ENCODE peak calls at places on chromosome 7, in seven cellular contexts. J is esophagus squamous epithelium, R is A549, C is ovary, W is right lobe of liver, Y is Peyer's patch, K is HCT116. E is an unnamed sample.

GRCh38 chr7:146138926-146139325 is 22.3 kb downstream of the CNTNAP2 start:
- DNase-seq in J (no peak), R (no peak), C (no peak), W (no peak), Y (no peak), K (no peak), E (no peak)

GRCh38 chr7:129840757-129841156 is 112.0 kb downstream of the UBE2H start:
- DNase-seq in J (no peak), R (no peak), C (no peak), W (no peak), Y (no peak), K (no peak), E (no peak)

GRCh38 chr7:130210181-130210935 is 2.7 kb downstream of the SSMEM1 start:
- DNase-seq in J (no peak), R (no peak), C (no peak), W (no peak), Y (no peak), K (no peak), E (no peak)

GRCh38 chr7:132192809-132193208 is 383.5 kb downstream of the PLXNA4 start:
- DNase-seq in J (no peak), R (no peak), C (no peak), W (no peak), Y (no peak), K (no peak), E (no peak)

GRCh38 chr7:46058424-46058823 is 137.4 kb upstream of the IGFBP3 start:
- DNase-seq in J (no peak), R (no peak), C (no peak), W (no peak), Y (no peak), K (no peak), E (no peak)

GRCh38 chr7:101172005-101172853 is 6.9 kb upstream of the VGF start:
- DNase-seq in J (no peak), R (no peak), C (no peak), W (no peak), Y (peak), K (no peak), E (no peak)

GRCh38 chr7:82594665-82595064 is 151.1 kb upstream of the CACNA2D1 start:
- DNase-seq in J (no peak), R (no peak), C (no peak), W (no peak), Y (no peak), K (no peak), E (no peak)

GRCh38 chr7:148697256-148697841 is 1.4 kb upstream of the CUL1 start:
- DNase-seq in J (no peak), R (no peak), C (peak), W (no peak), Y (peak), K (no peak), E (peak)

GRCh38 chr7:91325731-91326130 is 61.5 kb downstream of the FZD1 start:
- DNase-seq in J (no peak), R (no peak), C (no peak), W (no peak), Y (no peak), K (no peak), E (no peak)

GRCh38 chr7:100486111-100486636 is 2.4 kb downstream of the NYAP1 start:
- DNase-seq in J (no peak), R (no peak), C (peak), W (no peak), Y (no peak), K (no peak), E (no peak)

GRCh38 chr7:94375167-94375566 is 19.5 kb upstream of the COL1A2 start:
- DNase-seq in J (no peak), R (no peak), C (peak), W (no peak), Y (no peak), K (no peak), E (peak)
- TF ChIP-seq POLR2A in J (peak), R (no peak), C (no peak), W (no peak), Y (no peak), K (no peak), E (peak)

DNA sequence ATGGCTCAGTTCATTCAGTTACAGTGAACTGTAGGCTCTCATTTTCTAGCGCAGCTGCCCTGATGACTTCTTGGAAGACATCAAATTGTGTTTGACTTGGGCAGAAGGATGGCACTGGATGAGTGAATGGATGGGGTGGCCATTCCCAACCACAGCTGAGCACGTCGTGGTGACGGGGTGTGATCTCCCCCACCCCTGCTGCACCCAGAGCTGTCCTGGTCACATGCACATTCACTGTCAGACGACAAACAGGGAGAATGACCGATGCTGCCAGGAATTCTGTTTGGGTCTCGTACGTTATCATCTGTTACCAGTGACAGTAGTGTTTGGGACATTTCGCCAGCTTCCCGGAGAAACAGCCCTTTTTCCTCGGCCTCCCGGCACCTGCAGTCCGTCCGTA is 623.2 kb downstream of the SDK1 start:
- DNase-seq in J (no peak), R (no peak), C (no peak), W (no peak), Y (no peak), K (no peak), E (no peak)
- H3K27ac ChIP-seq in J (no peak), R (no peak), C (no peak), W (no peak), Y (no peak), K (no peak), E (no peak)

GRCh38 chr7:38907066-38907465 is 1.9 kb downstream of the VPS41 start:
- DNase-seq in J (no peak), R (no peak), C (no peak), W (no peak), Y (no peak), K (no peak), E (no peak)

GRCh38 chr7:38903057-38903456 is 5.9 kb downstream of the VPS41 start:
- DNase-seq in J (no peak), R (no peak), C (no peak), W (no peak), Y (no peak), K (no peak), E (no peak)

GRCh38 chr7:38905026-38905759 is 3.8 kb downstream of the VPS41 start:
- DNase-seq in J (no peak), R (no peak), C (no peak), W (no peak), Y (no peak), K (no peak), E (no peak)

GRCh38 chr7:38909870-38910269 is 879 bp upstream of the VPS41 start:
- DNase-seq in J (no peak), R (no peak), C (no peak), W (no peak), Y (no peak), K (no peak), E (no peak)

DNA sequence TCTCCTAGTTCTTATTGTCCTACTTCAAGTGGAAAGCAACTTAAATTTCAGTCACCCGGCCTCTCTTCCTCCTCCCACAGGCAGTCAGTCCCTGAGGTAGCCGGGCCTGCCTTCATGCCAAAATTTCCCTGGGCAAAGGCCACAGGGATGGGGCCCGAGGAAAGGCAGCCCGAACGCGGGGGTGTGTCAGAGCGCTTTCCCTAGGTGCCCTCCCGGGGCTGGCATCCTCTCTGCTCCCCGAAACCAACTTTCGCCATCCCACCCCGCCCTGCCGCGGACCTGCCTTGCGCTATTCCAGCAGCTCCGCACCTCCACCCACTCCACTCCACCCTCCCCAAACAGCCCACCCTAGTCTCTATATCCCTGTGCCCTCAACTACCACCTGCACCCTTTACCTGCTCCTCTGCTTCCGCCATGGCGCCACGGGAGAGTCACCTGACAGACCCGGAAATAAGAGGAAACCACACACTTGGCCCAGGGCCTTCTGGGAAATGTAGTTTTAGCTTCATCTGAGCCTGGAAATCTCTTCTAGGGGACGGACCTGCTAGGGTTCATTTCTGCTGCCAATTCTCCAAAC is at the start of gene VPS41:
- DNase-seq in J (peak), R (peak), C (peak), W (peak), Y (peak), K (peak), E (peak)
- TF ChIP-seq POLR2A in J (peak), R (peak), C (no peak), W (no peak), Y (no peak), K (peak), E (no peak)

DNA sequence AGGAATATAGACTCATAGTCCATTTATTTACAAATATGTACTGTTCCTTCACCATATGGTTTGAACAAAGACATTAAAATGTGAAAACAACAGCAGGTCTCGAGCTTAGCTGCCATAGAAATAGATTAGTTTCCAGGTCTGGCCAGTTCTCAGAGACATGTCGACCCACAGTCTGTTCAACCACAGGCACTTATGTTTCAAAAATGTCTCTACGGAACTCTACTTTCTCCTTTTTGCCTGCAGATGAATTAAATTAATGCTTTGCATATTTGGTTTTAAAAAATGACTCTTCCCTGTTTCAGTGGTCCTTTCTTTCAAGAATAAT is 152.4 kb upstream of the SLC13A1 start:
- DNase-seq in J (no peak), R (no peak), C (no peak), W (no peak), Y (no peak), K (no peak), E (no peak)
- H3K27ac ChIP-seq in J (no peak), R (no peak), C (no peak), W (no peak), Y (no peak), K (no peak), E (no peak)

DNA sequence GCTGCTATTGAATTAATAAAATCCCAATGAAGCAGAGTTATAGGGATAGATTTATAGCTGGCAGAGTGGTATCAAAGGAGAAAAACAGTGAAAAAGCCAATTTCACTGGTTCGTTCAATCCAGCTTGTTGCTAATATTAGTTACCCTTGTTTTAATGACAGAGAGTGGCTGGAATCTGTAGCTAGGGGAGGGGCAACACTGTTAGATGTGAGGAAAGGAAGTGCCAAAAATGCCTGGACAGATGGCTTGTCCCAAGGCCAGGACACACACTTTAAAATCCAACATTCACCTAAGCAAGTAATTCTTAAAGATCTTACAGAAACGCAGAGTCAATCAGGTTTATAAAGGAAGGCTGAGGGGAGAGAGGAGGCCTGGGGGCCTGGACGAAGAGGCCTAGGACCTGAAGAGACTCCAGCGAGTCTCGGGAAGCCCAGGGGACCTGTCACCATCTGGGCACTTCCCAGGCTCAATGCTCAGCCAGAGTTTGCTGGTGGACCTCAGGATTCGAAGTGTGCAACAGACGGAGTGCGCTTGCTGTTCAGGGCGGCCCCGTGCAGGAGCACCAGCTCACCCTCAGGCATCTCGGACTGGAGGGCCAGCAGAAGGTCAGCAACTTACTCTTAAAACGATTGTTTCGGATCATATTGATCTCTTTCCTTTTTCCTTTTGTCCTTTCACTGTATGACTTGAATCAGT is 36.7 kb downstream of the TMEM248 start:
- DNase-seq in J (no peak), R (no peak), C (no peak), W (no peak), Y (no peak), K (no peak), E (no peak)
- TF ChIP-seq POLR2A in J (no peak), R (no peak), C (no peak), W (no peak), Y (no peak), K (no peak), E (no peak)

DNA sequence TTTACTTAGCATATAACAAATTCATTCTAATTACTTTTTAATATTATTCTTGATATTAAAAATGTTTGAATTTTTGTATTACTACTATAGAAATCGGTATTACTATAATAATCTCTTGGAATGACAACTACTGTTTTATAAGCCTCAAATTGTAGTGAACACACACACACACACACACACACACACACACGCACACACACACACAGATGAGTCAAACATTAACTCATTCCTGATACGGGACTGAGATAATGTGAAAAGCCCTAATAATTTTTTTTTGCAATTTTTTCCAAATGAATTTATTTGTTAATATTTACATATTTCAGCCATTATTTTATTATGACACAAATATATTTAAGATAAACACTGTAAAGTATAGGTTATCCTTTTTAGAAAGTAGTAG is 951.2 kb upstream of the PHF14 start:
- DNase-seq in J (no peak), R (no peak), C (no peak), W (no peak), Y (no peak), K (no peak), E (no peak)
- H3K27ac ChIP-seq in J (no peak), R (no peak), C (no peak), W (no peak), Y (no peak), K (no peak), E (no peak)

GRCh38 chr7:102469972-102470825 is 5.4 kb downstream of the LRWD1 start:
- DNase-seq in J (no peak), R (no peak), C (peak), W (peak), Y (peak), K (no peak), E (no peak)

GRCh38 chr7:102469351-102469971 is 4.7 kb downstream of the LRWD1 start:
- DNase-seq in J (no peak), R (no peak), C (peak), W (peak), Y (peak), K (no peak), E (no peak)

GRCh38 chr7:102472126-102473041 is 6.3 kb downstream of the POLR2J start:
- DNase-seq in J (no peak), R (no peak), C (peak), W (peak), Y (peak), K (no peak), E (no peak)

GRCh38 chr7:102471791-102472125 is 7.0 kb downstream of the POLR2J start:
- DNase-seq in J (no peak), R (no peak), C (peak), W (peak), Y (no peak), K (no peak), E (no peak)

GRCh38 chr7:102473271-102473991 is 5.3 kb downstream of the POLR2J start:
- DNase-seq in J (no peak), R (no peak), C (peak), W (peak), Y (peak), K (no peak), E (no peak)
- TF ChIP-seq POLR2A in J (no peak), R (no peak), C (no peak), W (no peak), Y (no peak), K (no peak), E (no peak)

DNA sequence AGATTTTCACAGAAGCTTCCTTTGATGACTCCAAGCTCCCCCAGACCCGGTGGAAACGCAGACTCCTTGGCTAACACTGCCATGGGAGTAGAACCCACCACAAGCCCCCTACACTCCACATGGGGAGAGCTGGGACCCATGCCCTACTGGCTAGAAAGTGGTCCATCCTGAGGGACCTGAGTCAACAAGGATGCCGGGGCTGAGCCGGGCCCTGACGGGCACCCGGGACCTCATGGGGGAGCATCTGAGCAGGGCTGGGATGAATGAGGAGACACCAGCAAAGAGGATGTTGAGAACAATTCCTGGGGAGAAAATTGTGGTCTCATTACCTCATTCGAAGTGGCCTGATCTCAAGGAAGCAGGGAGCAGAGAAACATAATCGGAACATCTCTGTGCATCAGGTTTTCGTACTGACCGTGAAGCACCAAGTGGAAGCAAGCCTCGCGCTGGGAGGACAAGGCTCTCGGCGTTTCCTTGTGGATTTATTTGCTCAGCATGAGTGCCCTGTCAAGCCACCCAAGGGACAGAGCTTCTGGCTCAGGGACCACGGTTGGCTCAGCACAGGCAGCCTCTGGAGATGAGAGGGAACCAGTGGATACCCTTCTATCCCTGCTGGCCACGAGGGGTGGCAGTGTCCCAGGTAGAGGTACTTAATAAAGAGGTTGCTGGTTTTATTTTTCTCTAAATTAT is 132.2 kb upstream of the FAM20C start:
- DNase-seq in J (no peak), R (no peak), C (peak), W (peak), Y (no peak), K (no peak), E (no peak)
- H3K27ac ChIP-seq in J (no peak), R (no peak), C (no peak), W (no peak), Y (no peak), K (no peak), E (no peak)

GRCh38 chr7:119890631-119891030 is 382.3 kb upstream of the KCND2 start:
- DNase-seq in J (no peak), R (no peak), C (no peak), W (no peak), Y (no peak), K (no peak), E (no peak)

GRCh38 chr7:119900996-119901395 is 372.0 kb upstream of the KCND2 start:
- DNase-seq in J (no peak), R (no peak), C (no peak), W (no peak), Y (no peak), K (no peak), E (no peak)

GRCh38 chr7:119895320-119895719 is 377.7 kb upstream of the KCND2 start:
- DNase-seq in J (no peak), R (no peak), C (no peak), W (no peak), Y (no peak), K (no peak), E (no peak)

DNA sequence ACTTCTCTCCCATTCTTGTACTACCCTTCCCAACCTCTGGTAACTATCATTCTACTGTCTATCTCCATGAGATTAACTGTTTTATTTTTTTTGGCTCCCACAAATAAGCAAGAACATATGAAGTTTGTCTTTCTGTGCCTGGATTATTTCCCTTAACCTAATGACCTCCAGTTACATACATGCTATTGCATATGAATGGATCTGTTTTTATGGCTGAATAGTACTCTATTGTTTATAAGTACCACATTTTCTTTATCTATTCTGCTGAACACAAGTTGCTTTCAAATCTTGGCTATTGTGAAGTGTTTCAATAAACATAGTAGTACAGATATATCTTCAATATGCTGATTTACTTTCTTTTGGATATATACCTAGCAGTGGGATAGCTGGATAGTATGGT is 376.6 kb upstream of the KCND2 start:
- DNase-seq in J (no peak), R (no peak), C (no peak), W (no peak), Y (no peak), K (no peak), E (no peak)
- TF ChIP-seq POLR2A in J (no peak), R (no peak), C (no peak), W (no peak), Y (no peak), K (no peak), E (no peak)

DNA sequence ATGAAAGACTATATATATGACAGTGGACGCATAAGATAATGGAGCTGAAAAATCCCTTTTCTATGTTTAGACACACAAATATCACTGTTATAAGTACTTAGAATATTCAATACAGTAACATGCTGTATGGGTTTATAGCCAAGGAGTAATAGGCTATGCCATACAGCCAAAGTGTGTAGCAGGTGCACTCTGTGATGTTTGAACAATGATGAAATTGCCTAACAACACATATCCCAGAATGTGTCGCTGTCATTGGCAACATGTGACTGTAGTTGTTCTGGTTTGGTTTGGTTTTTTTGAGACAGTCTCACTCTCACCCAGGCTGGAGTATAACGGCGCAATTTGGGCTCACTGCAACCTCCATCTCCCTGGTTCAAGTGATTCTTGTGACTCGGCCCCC is 26.1 kb downstream of the NOM1 start:
- DNase-seq in J (no peak), R (no peak), C (no peak), W (no peak), Y (no peak), K (no peak), E (no peak)
- H3K27ac ChIP-seq in J (no peak), R (no peak), C (no peak), W (no peak), Y (no peak), K (no peak), E (no peak)